ENCODE peak calls at places on chromosome 16, in five cellular contexts. S, P, Y, M and J are unnamed samples.

GRCh38 chr16:29862383-29862883 is 593 bp downstream of the CDIPT start:
- DNase-seq in Y (no peak), S (no peak), P (peak), M (peak), J (no peak)

GRCh38 chr16:83967091-83967490 is 953 bp upstream of the NECAB2 start:
- DNase-seq in M (no peak), S (no peak), P (no peak), Y (no peak), J (no peak)

GRCh38 chr16:17448640-17449638 is 21.8 kb downstream of the XYLT1 start:
- DNase-seq in S (no peak), P (no peak), M (no peak), Y (no peak), J (no peak)

GRCh38 chr16:53707671-53708070 is 3.7 kb downstream of the FTO start:
- DNase-seq in S (no peak), M (no peak), Y (no peak), P (no peak), J (no peak)

GRCh38 chr16:86379505-86379846 is 130.9 kb upstream of the FOXF1 start:
- DNase-seq in Y (no peak), S (no peak), P (peak), M (no peak), J (no peak)

GRCh38 chr16:88352261-88353200 is 30.2 kb upstream of the ZNF469 start:
- DNase-seq in P (no peak), M (no peak), Y (no peak), S (no peak), J (no peak)

GRCh38 chr16:14405611-14406537 is 224.2 kb downstream of the PARN start:
- DNase-seq in Y (peak), M (peak), P (no peak), S (peak), J (peak)

GRCh38 chr16:11706180-11706742 is 36.4 kb downstream of the TXNDC11 start:
- DNase-seq in M (no peak), Y (no peak), S (no peak), P (no peak), J (no peak)

GRCh38 chr16:50445603-50446250 is 76.9 kb upstream of the BRD7 start:
- DNase-seq in Y (no peak), P (no peak), M (no peak), S (no peak), J (no peak)

GRCh38 chr16:54422159-54422558 is 135.6 kb upstream of the IRX3 start:
- DNase-seq in P (no peak), M (no peak), S (no peak), Y (no peak), J (no peak)

GRCh38 chr16:73226675-73227074 is 178.7 kb upstream of the ZFHX3 start:
- DNase-seq in Y (no peak), S (no peak), P (no peak), M (no peak), J (no peak)

GRCh38 chr16:86631441-86631840 is 53.1 kb downstream of the FOXL1 start:
- DNase-seq in P (no peak), Y (no peak), M (no peak), S (no peak), J (no peak)

GRCh38 chr16:760498-761343 is at the start of gene MSLN:
- DNase-seq in M (no peak), Y (no peak), P (no peak), S (no peak), J (no peak)

GRCh38 chr16:4214215-4214621 is 27.7 kb downstream of the SRL start:
- DNase-seq in Y (no peak), P (peak), M (peak), S (no peak), J (no peak)

GRCh38 chr16:7513429-7513828 is 180.8 kb downstream of the RBFOX1 start:
- DNase-seq in S (peak), M (no peak), Y (peak), P (no peak), J (no peak)

GRCh38 chr16:78249056-78249455 is 149.6 kb downstream of the WWOX start:
- DNase-seq in Y (peak), M (no peak), S (peak), P (peak), J (no peak)

GRCh38 chr16:19515765-19516164 is 6.1 kb downstream of the GDE1 start:
- DNase-seq in Y (no peak), S (no peak), P (peak), M (no peak), J (no peak)

GRCh38 chr16:3538222-3538621 is 37.4 kb downstream of the CLUAP1 start:
- DNase-seq in Y (no peak), S (no peak), P (no peak), M (no peak), J (no peak)

GRCh38 chr16:12535535-12536411 is 267.9 kb downstream of the CPPED1 start:
- DNase-seq in S (peak), M (no peak), Y (peak), P (no peak), J (peak)

GRCh38 chr16:52825882-52826281 is 226.8 kb downstream of the CHD9NB start:
- DNase-seq in P (peak), Y (no peak), S (no peak), M (no peak), J (no peak)

DNA sequence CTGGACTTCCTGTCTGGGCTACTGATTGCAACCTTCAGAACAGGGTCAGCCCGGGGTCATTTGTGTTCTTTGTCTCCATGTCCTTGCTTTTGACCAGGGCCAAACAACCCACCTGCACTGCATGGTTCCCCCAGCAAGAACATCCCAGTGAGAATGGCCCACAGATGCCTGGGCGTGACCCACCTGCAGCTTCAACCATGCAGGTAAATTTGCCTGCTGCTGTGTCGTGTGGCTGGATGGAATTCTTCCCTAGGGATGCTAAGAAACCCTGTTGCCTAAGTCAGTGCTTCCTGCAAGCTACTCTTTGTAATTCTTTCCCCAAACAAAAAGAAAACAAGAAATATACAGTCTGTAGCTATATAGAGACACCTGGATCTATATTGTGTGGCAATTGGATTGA is 12.5 kb downstream of the CDH13 start:
- DNase-seq in S (no peak), Y (no peak), P (no peak), M (peak), J (no peak)
- H4K8ac ChIP-seq in S (no peak), Y (no peak), P (peak), M (no peak), J (no peak)

GRCh38 chr16:48936811-48937210 is 326.8 kb upstream of the N4BP1 start:
- DNase-seq in Y (no peak), M (no peak), S (no peak), P (no peak), J (no peak)

GRCh38 chr16:48932216-48932855 is 322.4 kb upstream of the N4BP1 start:
- DNase-seq in Y (no peak), M (no peak), P (no peak), S (no peak), J (no peak)

DNA sequence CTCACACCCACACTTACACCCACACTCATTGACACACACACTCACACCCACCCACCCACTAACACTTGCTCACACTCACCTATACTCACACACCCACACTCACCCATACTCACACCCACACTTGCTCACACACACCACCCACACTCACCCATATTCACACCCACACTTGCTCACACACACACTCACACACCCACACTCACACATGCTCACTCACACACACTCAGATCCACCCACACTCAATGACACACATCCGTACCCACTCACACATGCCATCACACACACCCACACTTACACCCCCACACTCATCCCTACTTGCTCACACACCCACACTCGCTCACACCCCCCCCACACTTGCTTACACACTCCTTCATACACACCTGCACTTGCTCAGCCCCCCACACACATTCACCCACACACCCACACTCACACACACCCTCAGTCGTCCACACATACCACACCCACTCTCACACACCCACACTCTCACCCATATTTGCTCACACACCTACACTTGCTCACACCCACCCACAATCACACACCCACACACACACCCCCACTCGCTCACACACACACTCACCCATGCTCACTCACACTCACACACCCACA is 321.1 kb upstream of the N4BP1 start:
- DNase-seq in M (no peak), Y (no peak), P (no peak), S (no peak), J (no peak)
- H2BK12ac ChIP-seq in M (no peak), Y (no peak), P (no peak), S (no peak), J (no peak)

GRCh38 chr16:24075929-24076716 is 180.0 kb upstream of the CACNG3 start:
- DNase-seq in S (peak), Y (no peak), M (peak), P (no peak), J (no peak)
- H4K8ac ChIP-seq in S (no peak), Y (no peak), M (no peak), P (no peak), J (no peak)

DNA sequence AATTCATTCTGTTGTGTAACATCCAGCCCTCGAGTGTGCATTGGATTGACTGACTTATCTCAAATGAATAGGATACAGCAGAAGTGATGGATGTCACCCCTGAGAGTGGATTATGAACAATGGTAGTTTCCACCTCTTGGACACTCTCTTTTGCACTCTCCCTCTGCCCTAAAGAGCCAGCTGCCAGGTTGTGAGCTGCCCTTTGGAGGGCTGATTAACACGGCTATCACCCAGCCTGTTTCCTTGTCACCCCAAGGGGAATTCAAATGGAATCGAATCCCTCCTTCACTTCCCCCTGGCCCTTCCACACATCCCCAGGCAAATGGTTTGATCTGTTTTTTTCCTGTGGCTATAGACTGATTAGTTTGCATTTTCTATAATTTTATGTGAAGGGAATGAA is 21.1 kb upstream of the HAPSTR1 start:
- DNase-seq in Y (no peak), S (no peak), P (no peak), M (no peak), J (no peak)
- H2BK12ac ChIP-seq in Y (no peak), S (no peak), P (no peak), M (peak), J (no peak)

GRCh38 chr16:49280861-49281331 is 742 bp downstream of the CBLN1 start:
- DNase-seq in Y (peak), P (no peak), S (no peak), M (no peak), J (no peak)

GRCh38 chr16:49282690-49283375 is 1.2 kb upstream of the CBLN1 start:
- DNase-seq in S (peak), Y (peak), P (no peak), M (no peak), J (no peak)

GRCh38 chr16:49283376-49284049 is 1.9 kb upstream of the CBLN1 start:
- DNase-seq in M (no peak), Y (no peak), P (no peak), S (no peak), J (no peak)

GRCh38 chr16:49281481-49281842 is at the start of gene CBLN1:
- DNase-seq in Y (no peak), M (no peak), S (no peak), P (no peak), J (no peak)

DNA sequence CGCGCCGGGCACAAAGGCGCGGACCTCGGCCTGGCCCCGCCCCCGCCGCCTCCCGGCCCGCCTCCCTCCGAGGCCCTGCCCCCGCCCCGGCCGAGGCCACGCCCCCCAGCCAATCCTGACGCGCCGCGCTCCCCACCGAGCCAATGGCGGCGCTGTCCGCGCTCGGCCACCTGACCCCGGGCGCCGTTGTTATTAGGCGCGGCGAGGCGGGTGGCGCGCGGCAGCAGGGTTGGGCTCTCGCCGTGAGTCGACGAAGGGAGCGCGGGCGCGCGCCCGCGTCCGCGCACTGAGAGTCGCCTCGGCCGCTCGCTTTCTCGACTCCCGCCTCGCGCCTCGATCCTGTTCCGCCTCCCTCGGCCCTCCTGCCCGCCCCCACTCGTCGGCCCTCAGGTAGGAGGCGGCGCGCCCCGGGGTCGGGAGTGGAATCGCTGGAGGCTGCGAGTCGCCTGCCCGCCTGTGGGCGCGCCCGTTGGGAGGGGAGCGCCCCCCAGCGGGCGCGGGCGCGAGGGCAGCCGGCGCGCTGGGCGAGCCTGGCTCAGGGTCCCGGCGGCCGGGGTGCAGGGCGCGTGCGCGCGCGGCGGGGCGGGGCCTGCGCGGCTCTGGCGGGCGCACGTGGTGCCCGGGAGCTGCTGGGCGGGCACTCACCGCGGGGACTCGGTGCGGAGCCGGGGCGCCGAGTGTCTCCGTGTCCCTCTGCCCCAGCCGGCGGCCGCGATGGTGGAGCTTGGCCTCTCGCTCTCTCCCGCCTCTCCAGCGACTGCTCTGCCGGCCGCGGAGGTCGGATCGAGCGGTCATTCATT is 405 bp upstream of the CBLN1 start:
- DNase-seq in S (peak), M (peak), P (peak), Y (peak), J (peak)
- H4K8ac ChIP-seq in S (no peak), M (peak), P (no peak), Y (peak), J (no peak)

DNA sequence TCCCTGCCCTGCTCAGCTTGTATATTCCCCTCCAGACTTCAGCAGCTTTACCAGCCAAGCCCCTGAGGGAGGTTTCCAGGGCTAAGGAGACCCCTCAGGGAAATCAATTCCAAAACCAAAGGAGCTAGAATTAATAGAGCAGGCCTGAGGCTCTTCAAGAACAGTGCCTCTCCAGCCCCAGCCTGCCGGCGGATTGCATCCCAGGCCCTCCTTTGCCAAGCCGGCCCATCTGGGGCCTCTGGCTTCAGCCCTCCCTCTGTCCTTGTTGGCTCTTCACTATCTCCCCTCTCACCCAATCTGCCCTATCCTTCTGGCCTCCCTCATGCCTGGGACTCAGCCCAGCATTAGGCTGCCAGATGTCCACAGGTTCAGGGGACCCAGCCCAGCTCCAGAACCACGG is 5.8 kb downstream of the CALB2 start:
- DNase-seq in P (no peak), M (no peak), Y (no peak), S (no peak), J (no peak)
- H2BK12ac ChIP-seq in P (no peak), M (no peak), Y (no peak), S (no peak), J (no peak)

GRCh38 chr16:66601471-66601870 is 3.0 kb upstream of the CMTM3 start:
- DNase-seq in P (no peak), Y (no peak), S (no peak), M (no peak), J (no peak)

GRCh38 chr16:66606000-66606751 is 1.7 kb downstream of the CMTM3 start:
- DNase-seq in P (peak), M (peak), S (no peak), Y (no peak), J (no peak)

GRCh38 chr16:66604376-66605176 is at the start of gene CMTM3:
- DNase-seq in Y (peak), P (peak), S (peak), M (peak), J (peak)

GRCh38 chr16:66605177-66605999 is 884 bp downstream of the CMTM3 start:
- DNase-seq in M (peak), S (peak), Y (peak), P (peak), J (peak)

GRCh38 chr16:66603537-66604375 is 748 bp upstream of the CMTM3 start:
- DNase-seq in P (peak), Y (peak), M (peak), S (peak), J (peak)
- H4K8ac ChIP-seq in P (peak), Y (peak), M (peak), S (no peak), J (no peak)

GRCh38 chr16:47943235-47943634 is 212.6 kb downstream of the ABCC12 start:
- DNase-seq in Y (no peak), M (no peak), S (no peak), P (no peak), J (no peak)
- H2BK12ac ChIP-seq in Y (no peak), M (no peak), S (no peak), P (no peak), J (no peak)

GRCh38 chr16:57894390-57895080 is 76.4 kb downstream of the CNGB1 start:
- DNase-seq in P (no peak), S (no peak), Y (no peak), M (no peak), J (no peak)
- H4K8ac ChIP-seq in P (no peak), S (no peak), Y (no peak), M (peak), J (no peak)

DNA sequence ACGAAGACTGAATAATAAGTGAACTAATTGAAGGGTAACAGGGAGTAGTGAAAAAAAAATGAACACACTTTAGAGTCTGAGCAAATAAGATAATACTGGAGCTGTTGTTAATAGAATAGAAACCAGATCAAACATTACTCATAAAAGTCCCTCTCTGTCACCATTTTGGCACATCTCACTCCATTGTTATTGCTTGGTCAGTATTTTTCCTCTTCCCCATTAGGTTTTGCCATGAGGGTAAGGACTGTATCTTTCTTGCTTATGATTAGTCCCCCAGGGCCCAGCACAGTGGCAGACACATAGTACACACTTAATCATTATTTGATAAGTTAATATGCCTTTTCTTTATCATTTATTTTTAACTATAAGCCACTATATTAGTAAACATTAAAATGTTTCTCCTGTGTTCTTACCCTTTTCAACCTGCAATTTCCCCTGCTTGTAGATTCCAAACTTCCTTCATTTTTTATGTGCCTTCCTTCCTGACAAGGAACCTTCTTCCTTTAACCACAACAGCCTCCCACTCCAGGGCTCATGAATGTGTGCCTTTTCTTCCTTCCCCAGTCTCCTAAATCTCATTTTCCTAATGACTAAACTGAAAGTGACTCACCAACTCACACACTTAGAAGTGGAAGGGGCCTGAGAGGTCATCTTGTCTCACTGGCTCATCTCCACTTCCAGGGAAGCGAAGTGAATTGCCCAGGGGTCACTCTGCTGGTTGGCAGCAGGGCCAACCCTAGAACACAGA is 88.2 kb upstream of the HAS3 start:
- DNase-seq in M (no peak), Y (no peak), P (peak), S (no peak), J (no peak)
- H2BK12ac ChIP-seq in M (no peak), Y (no peak), P (no peak), S (no peak), J (no peak)